ENCODE peak calls at places on chromosomes 11 and 22, in five cellular contexts. L, D, P, S and I are unnamed samples.

GRCh38 chr11:126194121-126194543 is 17.3 kb downstream of the RPUSD4 start:
- ATAC-seq in L (peak; percentile 74), D (no peak), P (peak; percentile 78), S (peak; percentile 49), I (peak; percentile 65)

GRCh38 chr11:118438314-118438931 is 2.1 kb downstream of the KMT2A start:
- ATAC-seq in L (no peak), D (peak; percentile 11), P (no peak), S (peak; percentile 29), I (no peak)

GRCh38 chr22:48084041-48084748 is 1321.7 kb downstream of the TBC1D22A start:
- ATAC-seq in L (no peak), D (no peak), P (no peak), S (peak; percentile 46), I (no peak)

GRCh38 chr11:67666676-67667489 is 7.5 kb downstream of the ALDH3B2 start:
- ATAC-seq in L (no peak), D (no peak), P (no peak), S (peak; percentile 3), I (no peak)

GRCh38 chr11:96388891-96389603 is 665 bp downstream of the CCDC82 start:
- ATAC-seq in L (peak; percentile 41), D (peak; percentile 1), P (peak; percentile 59), S (peak; percentile 47), I (peak; percentile 7)

GRCh38 chr11:97033178-97033577 is 643.4 kb downstream of the JRKL start:
- ATAC-seq in L (no peak), D (no peak), P (no peak), S (no peak), I (no peak)

GRCh38 chr11:57588038-57588710 is 9.3 kb upstream of the SERPING1 start:
- ATAC-seq in L (no peak), D (no peak), P (peak; percentile 55), S (no peak), I (no peak)

GRCh38 chr11:102518296-102519094 is 12.1 kb downstream of the MMP7 start:
- ATAC-seq in L (no peak), D (no peak), P (no peak), S (no peak), I (no peak)

GRCh38 chr11:72685560-72686480 is 11.6 kb upstream of the PDE2A start:
- ATAC-seq in L (peak; percentile 22), D (peak; percentile 36), P (no peak), S (peak; percentile 82), I (no peak)

GRCh38 chr11:2206291-2206690 is 34.7 kb upstream of the TH start:
- ATAC-seq in L (no peak), D (no peak), P (no peak), S (no peak), I (no peak)

GRCh38 chr22:46791201-46791731 is 28.8 kb downstream of the TBC1D22A start:
- ATAC-seq in L (peak; percentile 13), D (peak; percentile 92), P (peak; percentile 75), S (peak; percentile 98), I (peak; percentile 78)

GRCh38 chr11:46338636-46338987 is 8.7 kb upstream of the DGKZ start:
- ATAC-seq in L (no peak), D (no peak), P (no peak), S (no peak), I (no peak)

GRCh38 chr11:112320668-112321067 is 60.0 kb upstream of the PLET1 start:
- ATAC-seq in L (peak; percentile 84), D (no peak), P (peak; percentile 73), S (no peak), I (peak; percentile 29)

GRCh38 chr11:69131644-69132300 is 24.0 kb upstream of the SMIM38 start:
- ATAC-seq in L (peak; percentile 72), D (no peak), P (peak; percentile 95), S (no peak), I (peak; percentile 83)

GRCh38 chr11:4134844-4135243 is 40.2 kb downstream of the RRM1 start:
- ATAC-seq in L (no peak), D (no peak), P (no peak), S (no peak), I (peak; percentile 39)

GRCh38 chr11:124751741-124752470 is at the start of gene VSIG2:
- ATAC-seq in L (no peak), D (no peak), P (peak; percentile 67), S (peak; percentile 2), I (no peak)

GRCh38 chr22:46632646-46633249 is 12.6 kb downstream of the GRAMD4 start:
- ATAC-seq in L (no peak), D (no peak), P (no peak), S (no peak), I (peak; percentile 72)

GRCh38 chr22:50526849-50527801 is 1.7 kb upstream of the SCO2 start:
- ATAC-seq in L (peak; percentile 11), D (peak; percentile 3), P (peak; percentile 5), S (peak; percentile 10), I (peak; percentile 0)

GRCh38 chr11:58004664-58005063 is 19.0 kb upstream of the OR9Q1 start:
- ATAC-seq in L (no peak), D (no peak), P (no peak), S (no peak), I (peak; percentile 20)